ENCODE peak calls at places on chromosome 20, in six cellular contexts. N is heart right ventricle; E is neural crest cell; I is breast epithelium; V is CD4-positive, alpha-beta T cell; Z is lower lobe of right lung. B is an unnamed sample.

GRCh38 chr20:45433316-45433715 is 17.4 kb downstream of the PIGT start:
- DNase-seq in I (no peak), E (no peak), N (peak), Z (no peak), V (no peak), B (no peak)

GRCh38 chr20:25320035-25320800 is 70.4 kb downstream of the ABHD12 start:
- DNase-seq in Z (no peak), V (no peak), E (no peak), I (no peak), N (no peak), B (peak)

GRCh38 chr20:49786671-49787370 is 25.8 kb upstream of the SLC9A8 start:
- DNase-seq in E (no peak), Z (no peak), I (no peak), N (no peak), V (no peak), B (no peak)

GRCh38 chr20:51345601-51346101 is 196.9 kb downstream of the NFATC2 start:
- DNase-seq in Z (no peak), V (no peak), E (no peak), N (no peak), I (no peak), B (no peak)

GRCh38 chr20:63124782-63125580 is 91.0 kb downstream of the YTHDF1 start:
- DNase-seq in E (no peak), N (peak), V (no peak), Z (peak), I (peak), B (no peak)

GRCh38 chr20:63123326-63123725 is 92.6 kb downstream of the YTHDF1 start:
- DNase-seq in E (no peak), Z (no peak), I (peak), N (peak), V (no peak), B (no peak)

GRCh38 chr20:64065973-64066341 is 3.0 kb downstream of the TCEA2 start:
- DNase-seq in N (no peak), V (peak), I (no peak), E (no peak), Z (no peak), B (no peak)

GRCh38 chr20:46563170-46563847 is 12.9 kb upstream of the OCSTAMP start:
- DNase-seq in I (no peak), N (no peak), E (peak), Z (no peak), V (no peak), B (no peak)

GRCh38 chr20:50269111-50270033 is 78.7 kb downstream of the CEBPB start:
- DNase-seq in E (no peak), I (no peak), V (no peak), Z (no peak), N (no peak), B (no peak)

GRCh38 chr20:57680934-57681914 is 28.6 kb downstream of the PMEPA1 start:
- DNase-seq in E (no peak), N (no peak), Z (no peak), V (peak), I (no peak), B (no peak)

GRCh38 chr20:42740191-42740870 is 449.4 kb downstream of the PTPRT start:
- DNase-seq in E (no peak), Z (no peak), I (no peak), V (no peak), N (no peak), B (no peak)

GRCh38 chr20:24917797-24918578 is 31.1 kb upstream of the CST7 start:
- DNase-seq in I (peak), N (peak), E (peak), V (no peak), Z (peak), B (peak)

GRCh38 chr20:38013891-38014290 is 19.4 kb downstream of the TTI1 start:
- DNase-seq in I (no peak), N (no peak), V (no peak), E (no peak), Z (no peak), B (no peak)

GRCh38 chr20:63278661-63279060 is 6.0 kb downstream of the ARFGAP1 start:
- DNase-seq in N (no peak), I (no peak), V (no peak), Z (no peak), E (no peak), B (no peak)

GRCh38 chr20:23146111-23146640 is 60.1 kb upstream of the CD93 start:
- DNase-seq in I (no peak), E (no peak), V (no peak), Z (no peak), N (no peak), B (no peak)

GRCh38 chr20:58058421-58059140 is 169.9 kb downstream of the ANKRD60 start:
- DNase-seq in N (no peak), E (no peak), Z (no peak), I (no peak), V (no peak), B (no peak)

GRCh38 chr20:11777861-11778570 is 139.7 kb upstream of the BTBD3 start:
- DNase-seq in N (no peak), I (no peak), E (no peak), V (no peak), Z (no peak), B (no peak)

GRCh38 chr20:9514461-9515210 is at the start of gene LAMP5:
- DNase-seq in Z (peak), E (peak), N (peak), V (no peak), I (no peak), B (no peak)

GRCh38 chr20:59636791-59637370 is 32.5 kb downstream of the PHACTR3 start:
- DNase-seq in N (no peak), E (no peak), V (no peak), Z (no peak), I (no peak), B (no peak)

GRCh38 chr20:38127011-38127621 is 38.0 kb downstream of the TGM2 start:
- DNase-seq in Z (peak), I (no peak), N (no peak), E (no peak), V (no peak), B (no peak)

GRCh38 chr20:10922941-10923340 is 249.1 kb upstream of the JAG1 start:
- DNase-seq in Z (no peak), E (no peak), N (no peak), V (no peak), I (no peak), B (no peak)

GRCh38 chr20:43243672-43244269 is 54.1 kb upstream of the PTPRT start:
- DNase-seq in Z (no peak), V (no peak), N (no peak), E (no peak), I (no peak), B (no peak)

GRCh38 chr20:47574616-47575401 is 73.1 kb downstream of the NCOA3 start:
- DNase-seq in I (no peak), N (no peak), Z (no peak), E (no peak), V (no peak), B (no peak)

GRCh38 chr20:58811334-58811733 is 39.4 kb downstream of the GNAS-AS1 start:
- DNase-seq in Z (no peak), V (no peak), N (no peak), I (no peak), E (no peak), B (no peak)

GRCh38 chr20:62549499-62550086 is 73.8 kb upstream of the GATA5 start:
- DNase-seq in E (no peak), I (no peak), Z (no peak), N (no peak), V (no peak), B (no peak)

GRCh38 chr20:46785958-46786357 is 76.5 kb downstream of the SLC2A10 start:
- DNase-seq in Z (no peak), I (no peak), V (no peak), N (no peak), E (no peak), B (no peak)

GRCh38 chr20:25623225-25623735 is 534 bp downstream of the NANP start:
- DNase-seq in N (peak), Z (peak), V (peak), I (no peak), E (no peak), B (peak)

GRCh38 chr20:57476073-57476526 is 48.8 kb downstream of the CTCFL start:
- DNase-seq in E (no peak), Z (no peak), N (no peak), I (no peak), V (no peak), B (no peak)

GRCh38 chr20:57308451-57309410 is 20.9 kb upstream of the SPO11 start:
- DNase-seq in E (no peak), Z (no peak), I (no peak), N (no peak), V (no peak), B (no peak)

GRCh38 chr20:24956001-24956761 is 7.1 kb downstream of the CST7 start:
- DNase-seq in Z (peak), N (no peak), E (no peak), I (no peak), V (no peak), B (no peak)

GRCh38 chr20:39638671-39639070 is 676.5 kb downstream of the DHX35 start:
- DNase-seq in E (no peak), I (no peak), V (no peak), N (no peak), Z (no peak), B (no peak)

GRCh38 chr20:1122388-1123315 is 4.2 kb downstream of the PSMF1 start:
- DNase-seq in E (no peak), I (no peak), V (no peak), N (peak), Z (peak), B (no peak)

GRCh38 chr20:44692932-44693476 is 22.2 kb upstream of the CCN5 start:
- DNase-seq in N (peak), I (no peak), Z (no peak), V (no peak), E (no peak), B (no peak)

GRCh38 chr20:54606384-54606783 is 131.0 kb downstream of the DOK5 start:
- DNase-seq in I (no peak), E (no peak), Z (no peak), V (no peak), N (no peak), B (no peak)

GRCh38 chr20:11255860-11256259 is 582.1 kb upstream of the JAG1 start:
- DNase-seq in V (no peak), I (no peak), N (no peak), E (no peak), Z (no peak), B (no peak)

DNA sequence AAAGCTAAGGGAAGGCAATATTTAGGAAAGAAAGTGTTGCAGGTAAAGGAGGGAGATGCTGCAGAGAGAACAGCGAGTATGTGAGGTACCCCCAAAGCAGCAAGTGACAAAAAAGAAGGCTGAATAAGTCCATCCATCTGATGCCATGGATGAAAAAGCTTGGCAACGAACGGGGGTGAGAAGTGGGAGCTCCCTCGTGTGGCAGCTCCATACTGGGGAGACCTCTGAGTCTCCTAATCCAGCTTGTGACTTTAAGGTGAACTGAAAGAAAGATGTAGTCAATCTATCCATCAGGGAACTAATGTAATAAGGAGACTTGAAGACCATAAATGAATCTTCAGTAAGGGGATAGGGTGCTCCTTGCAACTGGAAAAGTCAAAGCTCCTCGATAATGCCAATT is 156.6 kb downstream of the OTOR start:
- DNase-seq in I (no peak), Z (no peak), N (no peak), V (no peak), E (no peak), B (no peak)
- TF ChIP-seq CTCF in I (no peak), Z (no peak), N (no peak), V (no peak), E (no peak), B (no peak)

GRCh38 chr20:61253640-61254511 is 1.8 kb downstream of the CDH4 start:
- DNase-seq in N (no peak), Z (no peak), V (no peak), I (no peak), E (peak), B (no peak)
- TF ChIP-seq CTCF in N (no peak), Z (no peak), V (no peak), I (no peak), E (no peak), B (no peak)

GRCh38 chr20:2998728-2999127 is 44.7 kb upstream of the GNRH2 start:
- DNase-seq in I (no peak), N (no peak), E (no peak), Z (no peak), V (no peak), B (no peak)
- TF ChIP-seq CTCF in I (no peak), N (no peak), E (no peak), Z (no peak), V (no peak), B (no peak)

DNA sequence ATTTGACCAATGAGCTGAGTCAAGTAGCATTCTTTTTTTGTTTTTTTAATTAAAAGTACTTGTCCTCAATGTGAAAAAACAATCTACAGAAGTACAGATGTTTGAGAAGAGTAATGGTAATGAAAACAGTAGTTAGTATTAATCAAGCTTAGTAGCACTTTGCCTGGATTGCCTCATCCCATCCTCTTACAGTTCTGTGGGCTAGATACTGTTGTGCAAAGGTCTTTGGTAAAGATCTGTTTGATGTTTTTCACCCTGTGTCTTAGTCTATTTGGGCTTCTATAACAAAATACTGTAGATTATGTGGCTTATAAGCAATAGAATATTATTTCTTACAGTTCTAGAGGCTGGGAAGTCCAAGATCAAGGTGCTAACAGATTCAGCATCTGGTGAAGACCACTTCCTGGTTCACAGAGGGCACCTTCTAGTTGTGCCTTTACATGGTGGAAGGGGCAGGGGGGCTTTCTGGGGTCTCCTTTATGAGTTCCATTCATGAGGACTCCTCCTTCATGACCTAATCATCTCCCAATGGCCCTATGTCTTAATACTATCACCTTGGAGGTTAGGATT is 84.3 kb downstream of the SHLD1 start:
- DNase-seq in I (no peak), N (no peak), E (no peak), Z (no peak), V (no peak), B (no peak)
- TF ChIP-seq CTCF in I (no peak), N (no peak), E (no peak), Z (no peak), V (no peak), B (no peak)

B was measured in omental fat pad.